ENCODE peak calls at places on chromosomes 12 and 14, in five cellular contexts. V is fibroblast of the conjunctiva, W is nucleus accumbens, N is kidney tubule cell, I is NCI-H524. D is an unnamed sample.

GRCh38 chr14:103057372-103058208 is at the start of gene CDC42BPB:
- DNase-seq in I (peak; percentile 85), V (peak; percentile 77), N (peak; percentile 96), W (peak; percentile 78), D (peak; percentile 96)

GRCh38 chr12:14394317-14395058 is 29.0 kb downstream of the ATF7IP start:
- DNase-seq in W (no peak), V (peak; percentile 67), N (peak; percentile 79), I (no peak), D (peak; percentile 93)

GRCh38 chr14:103729496-103730448 is 14.2 kb downstream of the ZFYVE21 start:
- DNase-seq in I (no peak), N (no peak), W (no peak), V (no peak), D (no peak)

GRCh38 chr12:103632554-103633216 is 45.6 kb downstream of the STAB2 start:
- DNase-seq in V (peak; percentile 30), N (peak; percentile 77), W (no peak), I (no peak), D (peak; percentile 86)

GRCh38 chr12:100706029-100706428 is 88.5 kb upstream of the ANO4 start:
- DNase-seq in N (peak; percentile 99), V (peak; percentile 48), I (peak; percentile 30), W (no peak), D (no peak)

GRCh38 chr14:88995437-88996198 is 171.2 kb downstream of the TTC8 start:
- DNase-seq in W (no peak), V (peak; percentile 10), N (peak; percentile 94), I (no peak), D (no peak)

GRCh38 chr14:20757963-20758362 is 10.2 kb upstream of the EDDM3B start:
- DNase-seq in V (no peak), I (no peak), W (no peak), N (no peak), D (peak; percentile 18)

GRCh38 chr14:92437309-92437708 is 76.3 kb upstream of the RIN3 start:
- DNase-seq in N (no peak), V (no peak), I (no peak), W (no peak), D (no peak)

GRCh38 chr12:99200711-99201384 is 446.7 kb upstream of the GARIN6 start:
- DNase-seq in V (no peak), N (peak; percentile 84), W (no peak), I (no peak), D (no peak)

GRCh38 chr14:64064447-64064846 is 211.6 kb downstream of the SYNE2 start:
- DNase-seq in N (no peak), W (no peak), V (no peak), I (no peak), D (no peak)

GRCh38 chr14:95023886-95024285 is 133.4 kb downstream of the DICER1 start:
- DNase-seq in I (no peak), V (no peak), N (no peak), W (no peak), D (no peak)

GRCh38 chr14:77542349-77543239 is 44.0 kb upstream of the ISM2 start:
- DNase-seq in V (no peak), W (no peak), N (no peak), I (peak; percentile 59), D (peak; percentile 96)